ENCODE peak calls at places on chromosomes 11 and 22, in eight cellular contexts. One of them, this sample, is unnamed.

GRCh38 chr22:31987180-31987579 is 42.8 kb downstream of the YWHAH start:
- DNase-seq in fibroblast of mammary gland: no peak
- DNase-seq in colonic mucosa: no peak
- DNase-seq in mucosa of descending colon: no peak
- DNase-seq in SK-N-SH: no peak
- DNase-seq in osteoblast: no peak
- DNase-seq in hepatocyte: peak; percentile 51
- DNase-seq in HCT116: no peak
- DNase-seq in this sample: no peak

GRCh38 chr11:33018840-33019239 is 3.2 kb downstream of the DEPDC7 start:
- DNase-seq in fibroblast of mammary gland: no peak
- DNase-seq in colonic mucosa: no peak
- DNase-seq in mucosa of descending colon: no peak
- DNase-seq in SK-N-SH: no peak
- DNase-seq in osteoblast: no peak
- DNase-seq in hepatocyte: no peak
- DNase-seq in HCT116: no peak
- DNase-seq in this sample: no peak

GRCh38 chr22:23246982-23247766 is 66.9 kb downstream of the BCR start:
- DNase-seq in fibroblast of mammary gland: no peak
- DNase-seq in colonic mucosa: no peak
- DNase-seq in mucosa of descending colon: no peak
- DNase-seq in SK-N-SH: no peak
- DNase-seq in osteoblast: peak; percentile 34
- DNase-seq in hepatocyte: no peak
- DNase-seq in HCT116: no peak
- DNase-seq in this sample: no peak

GRCh38 chr11:134861490-134862107 is 449.6 kb upstream of the B3GAT1 start:
- DNase-seq in fibroblast of mammary gland: no peak
- DNase-seq in colonic mucosa: no peak
- DNase-seq in mucosa of descending colon: no peak
- DNase-seq in SK-N-SH: no peak
- DNase-seq in osteoblast: no peak
- DNase-seq in hepatocyte: no peak
- DNase-seq in HCT116: no peak
- DNase-seq in this sample: no peak

GRCh38 chr11:30635401-30635989 is 49.3 kb upstream of the MPPED2 start:
- DNase-seq in fibroblast of mammary gland: no peak
- DNase-seq in colonic mucosa: no peak
- DNase-seq in mucosa of descending colon: no peak
- DNase-seq in SK-N-SH: peak; percentile 63
- DNase-seq in osteoblast: no peak
- DNase-seq in hepatocyte: peak; percentile 19
- DNase-seq in HCT116: no peak
- DNase-seq in this sample: no peak

GRCh38 chr22:49934144-49934890 is 15.9 kb downstream of the CRELD2 start:
- DNase-seq in fibroblast of mammary gland: peak; percentile 69
- DNase-seq in colonic mucosa: peak; percentile 59
- DNase-seq in mucosa of descending colon: peak; percentile 62
- DNase-seq in SK-N-SH: peak; percentile 44
- DNase-seq in osteoblast: no peak
- DNase-seq in hepatocyte: peak; percentile 80
- DNase-seq in HCT116: no peak
- DNase-seq in this sample: peak; percentile 31

GRCh38 chr11:472272-472671 is 22.2 kb downstream of the PTDSS2 start:
- DNase-seq in fibroblast of mammary gland: no peak
- DNase-seq in colonic mucosa: no peak
- DNase-seq in mucosa of descending colon: no peak
- DNase-seq in SK-N-SH: peak; percentile 44
- DNase-seq in osteoblast: no peak
- DNase-seq in hepatocyte: no peak
- DNase-seq in HCT116: no peak
- DNase-seq in this sample: no peak

GRCh38 chr11:32430586-32431357 is 4.6 kb downstream of the WT1 start:
- DNase-seq in fibroblast of mammary gland: no peak
- DNase-seq in colonic mucosa: no peak
- DNase-seq in mucosa of descending colon: no peak
- DNase-seq in SK-N-SH: peak; percentile 54
- DNase-seq in osteoblast: no peak
- DNase-seq in hepatocyte: no peak
- DNase-seq in HCT116: no peak
- DNase-seq in this sample: no peak

GRCh38 chr11:120340529-120340928 is 4.3 kb downstream of the ARHGEF12 start:
- DNase-seq in fibroblast of mammary gland: peak; percentile 49
- DNase-seq in colonic mucosa: no peak
- DNase-seq in mucosa of descending colon: no peak
- DNase-seq in SK-N-SH: no peak
- DNase-seq in osteoblast: no peak
- DNase-seq in hepatocyte: no peak
- DNase-seq in HCT116: no peak
- DNase-seq in this sample: peak; percentile 53

GRCh38 chr22:48369789-48370507 is 1457.7 kb downstream of the BRD1 start:
- DNase-seq in fibroblast of mammary gland: no peak
- DNase-seq in colonic mucosa: peak; percentile 41
- DNase-seq in mucosa of descending colon: peak; percentile 45
- DNase-seq in SK-N-SH: no peak
- DNase-seq in osteoblast: peak; percentile 73
- DNase-seq in hepatocyte: peak; percentile 81
- DNase-seq in HCT116: no peak
- DNase-seq in this sample: no peak

GRCh38 chr11:13966486-13966885 is 4.0 kb downstream of the SPON1 start:
- DNase-seq in fibroblast of mammary gland: no peak
- DNase-seq in colonic mucosa: no peak
- DNase-seq in mucosa of descending colon: no peak
- DNase-seq in SK-N-SH: no peak
- DNase-seq in osteoblast: no peak
- DNase-seq in hepatocyte: no peak
- DNase-seq in HCT116: no peak
- DNase-seq in this sample: no peak

GRCh38 chr11:26820739-26821138 is 98.9 kb upstream of the SLC5A12 start:
- DNase-seq in fibroblast of mammary gland: peak; percentile 93
- DNase-seq in colonic mucosa: no peak
- DNase-seq in mucosa of descending colon: no peak
- DNase-seq in SK-N-SH: no peak
- DNase-seq in osteoblast: peak; percentile 22
- DNase-seq in hepatocyte: no peak
- DNase-seq in HCT116: no peak
- DNase-seq in this sample: peak; percentile 65

GRCh38 chr11:115127790-115128189 is 376.4 kb downstream of the CADM1 start:
- DNase-seq in fibroblast of mammary gland: no peak
- DNase-seq in colonic mucosa: no peak
- DNase-seq in mucosa of descending colon: no peak
- DNase-seq in SK-N-SH: no peak
- DNase-seq in osteoblast: no peak
- DNase-seq in hepatocyte: no peak
- DNase-seq in HCT116: no peak
- DNase-seq in this sample: no peak

GRCh38 chr11:74255741-74256369 is 55.6 kb downstream of the P4HA3 start:
- DNase-seq in fibroblast of mammary gland: peak; percentile 73
- DNase-seq in colonic mucosa: peak; percentile 60
- DNase-seq in mucosa of descending colon: peak; percentile 61
- DNase-seq in SK-N-SH: peak; percentile 73
- DNase-seq in osteoblast: peak; percentile 86
- DNase-seq in hepatocyte: peak; percentile 77
- DNase-seq in HCT116: peak; percentile 29
- DNase-seq in this sample: peak; percentile 63

GRCh38 chr22:41524283-41524682 is 20.0 kb downstream of the POLR3H start:
- DNase-seq in fibroblast of mammary gland: peak; percentile 65
- DNase-seq in colonic mucosa: peak; percentile 40
- DNase-seq in mucosa of descending colon: peak; percentile 58
- DNase-seq in SK-N-SH: no peak
- DNase-seq in osteoblast: peak; percentile 90
- DNase-seq in hepatocyte: no peak
- DNase-seq in HCT116: no peak
- DNase-seq in this sample: no peak

GRCh38 chr22:47859891-47860290 is 1097.4 kb downstream of the TBC1D22A start:
- DNase-seq in fibroblast of mammary gland: no peak
- DNase-seq in colonic mucosa: no peak
- DNase-seq in mucosa of descending colon: no peak
- DNase-seq in SK-N-SH: no peak
- DNase-seq in osteoblast: no peak
- DNase-seq in hepatocyte: no peak
- DNase-seq in HCT116: no peak
- DNase-seq in this sample: no peak

GRCh38 chr11:107682182-107682971 is 29.5 kb downstream of the SLN start:
- DNase-seq in fibroblast of mammary gland: no peak
- DNase-seq in colonic mucosa: no peak
- DNase-seq in mucosa of descending colon: no peak
- DNase-seq in SK-N-SH: no peak
- DNase-seq in osteoblast: no peak
- DNase-seq in hepatocyte: no peak
- DNase-seq in HCT116: no peak
- DNase-seq in this sample: peak; percentile 77

DNA sequence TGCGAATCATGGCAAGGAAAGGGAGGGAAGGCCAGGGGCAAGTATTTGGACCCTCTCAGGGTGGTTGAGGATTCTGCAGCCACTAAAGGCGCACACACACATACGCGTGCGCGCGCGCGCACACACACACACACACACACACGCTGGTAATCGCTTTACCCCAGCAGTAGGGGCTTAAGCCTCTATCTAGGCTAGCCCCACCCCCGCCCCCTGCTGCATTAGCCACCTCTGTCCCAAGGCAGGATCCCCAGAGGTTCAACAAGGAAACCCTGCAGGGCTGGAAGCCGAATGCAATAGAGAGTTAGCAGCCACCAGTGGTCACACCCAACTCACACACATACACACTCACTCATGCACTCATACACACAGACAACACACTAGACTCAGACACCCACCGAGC is 28.6 kb upstream of the ELFN2 start:
- DNase-seq in fibroblast of mammary gland: no peak
- DNase-seq in colonic mucosa: no peak
- DNase-seq in mucosa of descending colon: no peak
- DNase-seq in SK-N-SH: no peak
- DNase-seq in osteoblast: no peak
- DNase-seq in hepatocyte: no peak
- DNase-seq in HCT116: no peak
- DNase-seq in this sample: peak; percentile 11
- TF ChIP-seq CTCF in fibroblast of mammary gland: no peak
- TF ChIP-seq CTCF in colonic mucosa: no peak
- TF ChIP-seq CTCF in mucosa of descending colon: no peak
- TF ChIP-seq CTCF in SK-N-SH: no peak
- TF ChIP-seq CTCF in osteoblast: no peak
- TF ChIP-seq CTCF in hepatocyte: no peak
- TF ChIP-seq CTCF in HCT116: no peak
- TF ChIP-seq CTCF in this sample: no peak

DNA sequence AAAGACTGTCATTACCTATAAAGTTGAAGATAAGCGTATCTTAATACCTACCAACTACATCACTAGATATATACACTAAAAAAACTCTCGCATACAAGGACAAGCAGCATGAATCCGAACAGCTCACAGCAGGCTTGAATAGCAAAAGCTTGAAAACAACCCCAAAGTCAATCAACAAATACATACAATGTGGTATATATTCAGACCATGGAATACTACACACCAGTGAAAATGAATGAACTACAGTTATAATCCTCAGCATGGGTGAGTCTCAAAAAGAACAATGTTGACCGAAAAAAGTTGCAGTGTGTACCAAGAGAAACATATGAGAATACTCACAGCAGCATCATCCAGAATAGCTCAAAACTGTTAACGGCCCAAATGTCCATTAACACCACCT is 25.2 kb downstream of the USP28 start:
- DNase-seq in fibroblast of mammary gland: no peak
- DNase-seq in colonic mucosa: no peak
- DNase-seq in mucosa of descending colon: no peak
- DNase-seq in SK-N-SH: no peak
- DNase-seq in osteoblast: no peak
- DNase-seq in hepatocyte: no peak
- DNase-seq in HCT116: no peak
- DNase-seq in this sample: no peak
- H3K4me3 ChIP-seq in fibroblast of mammary gland: no peak overlapping the region
- H3K4me3 ChIP-seq in colonic mucosa: no peak overlapping the region
- H3K4me3 ChIP-seq in mucosa of descending colon: no peak overlapping the region
- H3K4me3 ChIP-seq in SK-N-SH: no peak overlapping the region
- H3K4me3 ChIP-seq in osteoblast: no peak overlapping the region
- H3K4me3 ChIP-seq in hepatocyte: no peak overlapping the region
- H3K4me3 ChIP-seq in HCT116: no peak overlapping the region
- H3K4me3 ChIP-seq in this sample: no peak overlapping the region

GRCh38 chr11:2885017-2885675 is 429 bp downstream of the CDKN1C start:
- DNase-seq in fibroblast of mammary gland: peak; percentile 16
- DNase-seq in colonic mucosa: peak; percentile 65
- DNase-seq in mucosa of descending colon: peak; percentile 58
- DNase-seq in SK-N-SH: peak; percentile 87
- DNase-seq in osteoblast: no peak
- DNase-seq in hepatocyte: peak; percentile 87
- DNase-seq in HCT116: no peak
- DNase-seq in this sample: peak; percentile 43
- TF ChIP-seq CTCF in fibroblast of mammary gland: no peak
- TF ChIP-seq CTCF in colonic mucosa: no peak
- TF ChIP-seq CTCF in mucosa of descending colon: no peak
- TF ChIP-seq CTCF in SK-N-SH: peak; percentile 9
- TF ChIP-seq CTCF in osteoblast: no peak
- TF ChIP-seq CTCF in hepatocyte: peak; percentile 46
- TF ChIP-seq CTCF in HCT116: peak; percentile 35
- TF ChIP-seq CTCF in this sample: no peak

GRCh38 chr11:94281321-94281720 is 23.1 kb upstream of the IZUMO1R start:
- DNase-seq in fibroblast of mammary gland: no peak
- DNase-seq in colonic mucosa: no peak
- DNase-seq in mucosa of descending colon: no peak
- DNase-seq in SK-N-SH: no peak
- DNase-seq in osteoblast: no peak
- DNase-seq in hepatocyte: no peak
- DNase-seq in HCT116: no peak
- DNase-seq in this sample: no peak

GRCh38 chr11:94272738-94273313 is 31.6 kb upstream of the IZUMO1R start:
- DNase-seq in fibroblast of mammary gland: no peak
- DNase-seq in colonic mucosa: no peak
- DNase-seq in mucosa of descending colon: peak; percentile 1
- DNase-seq in SK-N-SH: no peak
- DNase-seq in osteoblast: no peak
- DNase-seq in hepatocyte: no peak
- DNase-seq in HCT116: no peak
- DNase-seq in this sample: no peak

GRCh38 chr11:94279996-94280395 is 24.4 kb upstream of the IZUMO1R start:
- DNase-seq in fibroblast of mammary gland: no peak
- DNase-seq in colonic mucosa: no peak
- DNase-seq in mucosa of descending colon: no peak
- DNase-seq in SK-N-SH: no peak
- DNase-seq in osteoblast: no peak
- DNase-seq in hepatocyte: no peak
- DNase-seq in HCT116: no peak
- DNase-seq in this sample: no peak

GRCh38 chr11:94275961-94276360 is 28.4 kb upstream of the IZUMO1R start:
- DNase-seq in fibroblast of mammary gland: no peak
- DNase-seq in colonic mucosa: no peak
- DNase-seq in mucosa of descending colon: no peak
- DNase-seq in SK-N-SH: no peak
- DNase-seq in osteoblast: no peak
- DNase-seq in hepatocyte: no peak
- DNase-seq in HCT116: no peak
- DNase-seq in this sample: no peak

DNA sequence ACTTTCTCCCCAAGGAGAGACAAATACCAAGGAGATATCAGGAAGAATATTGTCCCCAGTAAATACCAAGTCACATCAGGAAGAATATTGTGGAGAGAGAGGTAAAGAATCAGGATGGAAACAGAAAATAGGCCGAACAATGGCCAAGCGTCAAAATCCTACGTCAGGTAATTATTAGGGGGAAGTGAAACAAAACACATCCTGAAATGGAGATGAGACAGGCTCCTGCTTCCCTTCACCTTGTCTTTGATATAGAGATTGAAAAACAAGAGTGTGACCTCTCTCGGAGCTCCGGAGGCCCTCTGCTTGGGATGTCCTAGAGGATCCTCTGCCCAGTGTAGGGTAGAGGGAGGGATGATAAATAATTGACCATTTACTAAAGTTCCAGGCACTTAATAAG is 27.4 kb upstream of the IZUMO1R start:
- DNase-seq in fibroblast of mammary gland: no peak
- DNase-seq in colonic mucosa: no peak
- DNase-seq in mucosa of descending colon: no peak
- DNase-seq in SK-N-SH: no peak
- DNase-seq in osteoblast: no peak
- DNase-seq in hepatocyte: no peak
- DNase-seq in HCT116: no peak
- DNase-seq in this sample: no peak
- H3K4me3 ChIP-seq in fibroblast of mammary gland: no peak overlapping the region
- H3K4me3 ChIP-seq in colonic mucosa: no peak overlapping the region
- H3K4me3 ChIP-seq in mucosa of descending colon: no peak overlapping the region
- H3K4me3 ChIP-seq in SK-N-SH: no peak overlapping the region
- H3K4me3 ChIP-seq in osteoblast: no peak overlapping the region
- H3K4me3 ChIP-seq in hepatocyte: no peak overlapping the region
- H3K4me3 ChIP-seq in HCT116: no peak overlapping the region
- H3K4me3 ChIP-seq in this sample: no peak overlapping the region